ENCODE peak calls at places on chromosomes 13 and 19, in seven cellular contexts. One of them, this sample, is unnamed.
A peak's percentile ranks its signal among the peaks of the same experiment; 100 is the strongest.

GRCh38 chr19:46426035-46426505 is 2.7 kb downstream of the PNMA8C start:
- DNase-seq in psoas muscle: no peak
- DNase-seq in PC-3: no peak
- DNase-seq in substantia nigra: no peak
- DNase-seq in heart left ventricle: no peak
- DNase-seq in tibial nerve: no peak
- DNase-seq in uterus: no peak
- DNase-seq in this sample: no peak

GRCh38 chr13:108816381-108816780 is 187.0 kb downstream of the MYO16 start:
- DNase-seq in psoas muscle: no peak
- DNase-seq in PC-3: no peak
- DNase-seq in substantia nigra: no peak
- DNase-seq in heart left ventricle: no peak
- DNase-seq in tibial nerve: no peak
- DNase-seq in uterus: no peak
- DNase-seq in this sample: no peak

GRCh38 chr13:26442541-26442940 is 114.9 kb upstream of the WASF3 start:
- DNase-seq in psoas muscle: no peak
- DNase-seq in PC-3: no peak
- DNase-seq in substantia nigra: no peak
- DNase-seq in heart left ventricle: no peak
- DNase-seq in tibial nerve: no peak
- DNase-seq in uterus: no peak
- DNase-seq in this sample: no peak

GRCh38 chr19:35273686-35274259 is 5.0 kb downstream of the USF2 start:
- DNase-seq in psoas muscle: no peak
- DNase-seq in PC-3: no peak
- DNase-seq in substantia nigra: no peak
- DNase-seq in heart left ventricle: no peak
- DNase-seq in tibial nerve: no peak
- DNase-seq in uterus: no peak
- DNase-seq in this sample: no peak

GRCh38 chr13:113914333-113915011 is 50.6 kb upstream of the GAS6 start:
- DNase-seq in psoas muscle: no peak
- DNase-seq in PC-3: no peak
- DNase-seq in substantia nigra: no peak
- DNase-seq in heart left ventricle: no peak
- DNase-seq in tibial nerve: no peak
- DNase-seq in uterus: no peak
- DNase-seq in this sample: no peak

GRCh38 chr19:12930002-12930645 is 3.4 kb downstream of the FARSA start:
- DNase-seq in psoas muscle: no peak
- DNase-seq in PC-3: no peak
- DNase-seq in substantia nigra: no peak
- DNase-seq in heart left ventricle: no peak
- DNase-seq in tibial nerve: no peak
- DNase-seq in uterus: no peak
- DNase-seq in this sample: no peak

GRCh38 chr19:34241513-34242337 is 12.6 kb upstream of the GARRE1 start:
- DNase-seq in psoas muscle: peak; percentile 57
- DNase-seq in PC-3: peak; percentile 55
- DNase-seq in substantia nigra: no peak
- DNase-seq in heart left ventricle: no peak
- DNase-seq in tibial nerve: no peak
- DNase-seq in uterus: no peak
- DNase-seq in this sample: no peak

GRCh38 chr13:66364346-66364745 is 865.8 kb downstream of the PCDH9 start:
- DNase-seq in psoas muscle: no peak
- DNase-seq in PC-3: no peak
- DNase-seq in substantia nigra: no peak
- DNase-seq in heart left ventricle: no peak
- DNase-seq in tibial nerve: no peak
- DNase-seq in uterus: no peak
- DNase-seq in this sample: no peak

GRCh38 chr19:47135156-47135555 is 4.5 kb downstream of the SAE1 start:
- DNase-seq in psoas muscle: no peak
- DNase-seq in PC-3: no peak
- DNase-seq in substantia nigra: no peak
- DNase-seq in heart left ventricle: no peak
- DNase-seq in tibial nerve: no peak
- DNase-seq in uterus: no peak
- DNase-seq in this sample: no peak

GRCh38 chr13:48412100-48412556 is 785 bp downstream of the LPAR6 start:
- DNase-seq in psoas muscle: no peak
- DNase-seq in PC-3: peak; percentile 26
- DNase-seq in substantia nigra: no peak
- DNase-seq in heart left ventricle: no peak
- DNase-seq in tibial nerve: no peak
- DNase-seq in uterus: no peak
- DNase-seq in this sample: no peak

GRCh38 chr13:48414501-48414900 is 1.6 kb upstream of the LPAR6 start:
- DNase-seq in psoas muscle: no peak
- DNase-seq in PC-3: no peak
- DNase-seq in substantia nigra: no peak
- DNase-seq in heart left ventricle: no peak
- DNase-seq in tibial nerve: no peak
- DNase-seq in uterus: no peak
- DNase-seq in this sample: no peak

GRCh38 chr13:48415516-48415915 is 2.6 kb upstream of the LPAR6 start:
- DNase-seq in psoas muscle: no peak
- DNase-seq in PC-3: peak; percentile 70
- DNase-seq in substantia nigra: no peak
- DNase-seq in heart left ventricle: no peak
- DNase-seq in tibial nerve: no peak
- DNase-seq in uterus: no peak
- DNase-seq in this sample: no peak

GRCh38 chr13:48411281-48412099 is 1.4 kb downstream of the LPAR6 start:
- DNase-seq in psoas muscle: no peak
- DNase-seq in PC-3: peak; percentile 32
- DNase-seq in substantia nigra: no peak
- DNase-seq in heart left ventricle: no peak
- DNase-seq in tibial nerve: no peak
- DNase-seq in uterus: no peak
- DNase-seq in this sample: no peak

DNA sequence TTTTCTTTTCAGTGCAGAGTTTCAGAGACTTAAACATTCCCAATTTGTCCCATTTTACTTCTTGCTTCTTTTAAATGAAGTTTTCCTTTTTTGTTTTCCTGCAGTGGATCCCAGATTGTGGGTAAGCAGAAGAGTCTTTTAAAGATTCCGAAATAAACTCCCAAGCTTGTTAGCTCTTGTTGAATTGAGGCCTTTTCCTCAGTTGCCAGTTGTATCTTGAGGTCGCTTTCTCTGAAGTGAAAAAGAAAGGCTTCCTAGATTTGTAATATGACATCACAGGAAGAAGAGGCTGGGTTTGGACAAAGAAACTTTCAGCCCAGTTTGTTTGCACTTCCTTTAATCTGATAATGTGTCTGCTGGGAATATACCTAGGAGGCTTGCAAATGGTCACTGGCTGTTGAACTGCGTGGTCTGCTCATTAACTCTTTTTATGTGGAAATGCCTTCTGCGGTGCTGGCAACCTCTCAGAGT is at the start of gene LPAR6:
- DNase-seq in psoas muscle: peak; percentile 28
- DNase-seq in PC-3: peak; percentile 69
- DNase-seq in substantia nigra: no peak
- DNase-seq in heart left ventricle: no peak
- DNase-seq in tibial nerve: peak; percentile 48
- DNase-seq in uterus: peak; percentile 37
- DNase-seq in this sample: no peak
- H3K27ac ChIP-seq in psoas muscle: peak within 1 kb of the TSS; percentile 56
- H3K27ac ChIP-seq in PC-3: peak within 1 kb of the TSS; percentile 72
- H3K27ac ChIP-seq in substantia nigra: peak within 1 kb of the TSS; percentile 63
- H3K27ac ChIP-seq in heart left ventricle: peak within 1 kb of the TSS; percentile 86
- H3K27ac ChIP-seq in tibial nerve: peak within 1 kb of the TSS; percentile 50
- H3K27ac ChIP-seq in uterus: peak within 1 kb of the TSS; percentile 94
- H3K27ac ChIP-seq in this sample: peak within 1 kb of the TSS; percentile 24

GRCh38 chr19:42249769-42250168 is 5.2 kb downstream of the ERF start:
- DNase-seq in psoas muscle: no peak
- DNase-seq in PC-3: no peak
- DNase-seq in substantia nigra: no peak
- DNase-seq in heart left ventricle: no peak
- DNase-seq in tibial nerve: no peak
- DNase-seq in uterus: no peak
- DNase-seq in this sample: no peak

GRCh38 chr19:42250249-42250665 is 4.7 kb downstream of the ERF start:
- DNase-seq in psoas muscle: peak; percentile 75
- DNase-seq in PC-3: no peak
- DNase-seq in substantia nigra: no peak
- DNase-seq in heart left ventricle: no peak
- DNase-seq in tibial nerve: no peak
- DNase-seq in uterus: peak; percentile 24
- DNase-seq in this sample: no peak

GRCh38 chr19:42251572-42251990 is 3.3 kb downstream of the ERF start:
- DNase-seq in psoas muscle: no peak
- DNase-seq in PC-3: no peak
- DNase-seq in substantia nigra: no peak
- DNase-seq in heart left ventricle: no peak
- DNase-seq in tibial nerve: no peak
- DNase-seq in uterus: peak; percentile 34
- DNase-seq in this sample: no peak

GRCh38 chr19:42249149-42249750 is 5.7 kb downstream of the ERF start:
- DNase-seq in psoas muscle: no peak
- DNase-seq in PC-3: no peak
- DNase-seq in substantia nigra: no peak
- DNase-seq in heart left ventricle: no peak
- DNase-seq in tibial nerve: no peak
- DNase-seq in uterus: peak; percentile 22
- DNase-seq in this sample: no peak

DNA sequence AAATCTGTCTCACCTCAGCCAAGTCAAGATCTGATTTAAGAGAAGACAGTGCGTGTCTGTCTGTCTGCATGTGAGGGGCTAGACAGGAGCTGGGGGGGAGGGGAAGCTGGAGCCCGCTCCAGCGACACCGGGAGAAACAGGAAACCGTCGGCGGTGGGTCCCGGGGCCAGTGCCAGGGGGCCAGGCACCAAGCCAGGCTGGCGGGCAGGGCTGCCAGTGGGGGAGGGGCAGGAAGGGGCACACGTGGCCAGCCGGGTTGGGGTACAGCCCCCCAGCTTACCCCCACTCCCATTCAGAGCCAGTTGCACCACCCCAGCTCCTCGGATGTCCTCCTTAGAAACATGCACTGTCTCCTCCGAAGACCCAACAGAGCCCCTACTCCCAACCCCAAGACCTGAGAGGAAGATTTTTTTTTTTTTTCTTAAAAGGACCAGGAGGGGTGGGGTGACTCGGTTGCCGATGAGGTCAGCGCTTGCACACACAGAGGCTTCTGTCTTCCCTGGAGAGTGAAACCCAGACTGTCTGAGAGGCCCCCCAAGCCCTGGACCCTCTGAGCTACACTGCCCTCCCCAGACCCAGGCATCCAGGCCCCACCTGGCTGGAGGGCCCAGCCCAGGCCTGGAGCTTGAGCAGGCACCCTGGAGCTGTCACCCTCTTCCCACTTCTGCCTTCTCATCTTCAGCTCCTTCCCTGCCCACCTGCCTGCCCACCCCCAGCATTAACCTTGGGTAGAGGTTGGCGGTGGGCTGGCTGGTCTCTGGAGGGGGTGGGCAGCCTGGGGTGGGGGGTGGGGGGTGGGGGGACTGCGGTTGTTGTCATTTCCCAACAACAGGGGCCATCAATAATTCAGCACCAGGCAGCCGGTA is 4.0 kb downstream of the ERF start:
- DNase-seq in psoas muscle: no peak
- DNase-seq in PC-3: no peak
- DNase-seq in substantia nigra: no peak
- DNase-seq in heart left ventricle: no peak
- DNase-seq in tibial nerve: no peak
- DNase-seq in uterus: peak; percentile 47
- DNase-seq in this sample: peak; percentile 19
- H3K27ac ChIP-seq in psoas muscle: peak overlapping the region; percentile 58
- H3K27ac ChIP-seq in PC-3: no peak overlapping the region
- H3K27ac ChIP-seq in substantia nigra: peak overlapping the region; percentile 99
- H3K27ac ChIP-seq in heart left ventricle: peak overlapping the region; percentile 99
- H3K27ac ChIP-seq in tibial nerve: peak overlapping the region; percentile 98
- H3K27ac ChIP-seq in uterus: peak overlapping the region; percentile 100
- H3K27ac ChIP-seq in this sample: peak overlapping the region; percentile 97

DNA sequence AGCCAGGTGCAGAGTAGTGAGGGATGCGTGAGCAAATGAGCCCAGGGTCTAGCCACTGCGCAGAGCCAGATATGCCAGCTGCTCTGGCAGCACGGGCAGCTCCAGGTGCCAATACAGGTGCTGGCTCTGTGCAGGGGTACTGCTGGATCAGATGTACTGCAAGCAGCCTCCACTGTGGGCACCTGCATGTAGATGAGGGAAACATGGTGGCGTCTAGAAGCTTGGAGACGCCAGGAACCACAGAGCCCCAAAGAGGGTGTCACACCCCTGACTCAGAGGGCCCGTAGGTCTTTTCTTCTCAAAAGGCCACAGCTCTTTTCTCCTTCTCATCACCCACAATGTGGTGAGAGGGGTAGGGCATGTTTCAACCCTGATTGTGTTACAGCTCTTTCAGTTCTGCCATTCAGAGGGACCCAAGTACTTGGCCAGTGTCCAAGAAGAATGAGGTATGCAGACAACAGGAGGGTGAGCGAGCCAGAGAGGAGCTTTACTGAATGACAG is 244.4 kb upstream of the SLITRK1 start:
- DNase-seq in psoas muscle: no peak
- DNase-seq in PC-3: no peak
- DNase-seq in substantia nigra: no peak
- DNase-seq in heart left ventricle: no peak
- DNase-seq in tibial nerve: no peak
- DNase-seq in uterus: no peak
- DNase-seq in this sample: no peak
- H3K27ac ChIP-seq in psoas muscle: no peak overlapping the region
- H3K27ac ChIP-seq in PC-3: no peak overlapping the region
- H3K27ac ChIP-seq in substantia nigra: no peak overlapping the region
- H3K27ac ChIP-seq in heart left ventricle: no peak overlapping the region
- H3K27ac ChIP-seq in tibial nerve: no peak overlapping the region
- H3K27ac ChIP-seq in uterus: no peak overlapping the region
- H3K27ac ChIP-seq in this sample: no peak overlapping the region

DNA sequence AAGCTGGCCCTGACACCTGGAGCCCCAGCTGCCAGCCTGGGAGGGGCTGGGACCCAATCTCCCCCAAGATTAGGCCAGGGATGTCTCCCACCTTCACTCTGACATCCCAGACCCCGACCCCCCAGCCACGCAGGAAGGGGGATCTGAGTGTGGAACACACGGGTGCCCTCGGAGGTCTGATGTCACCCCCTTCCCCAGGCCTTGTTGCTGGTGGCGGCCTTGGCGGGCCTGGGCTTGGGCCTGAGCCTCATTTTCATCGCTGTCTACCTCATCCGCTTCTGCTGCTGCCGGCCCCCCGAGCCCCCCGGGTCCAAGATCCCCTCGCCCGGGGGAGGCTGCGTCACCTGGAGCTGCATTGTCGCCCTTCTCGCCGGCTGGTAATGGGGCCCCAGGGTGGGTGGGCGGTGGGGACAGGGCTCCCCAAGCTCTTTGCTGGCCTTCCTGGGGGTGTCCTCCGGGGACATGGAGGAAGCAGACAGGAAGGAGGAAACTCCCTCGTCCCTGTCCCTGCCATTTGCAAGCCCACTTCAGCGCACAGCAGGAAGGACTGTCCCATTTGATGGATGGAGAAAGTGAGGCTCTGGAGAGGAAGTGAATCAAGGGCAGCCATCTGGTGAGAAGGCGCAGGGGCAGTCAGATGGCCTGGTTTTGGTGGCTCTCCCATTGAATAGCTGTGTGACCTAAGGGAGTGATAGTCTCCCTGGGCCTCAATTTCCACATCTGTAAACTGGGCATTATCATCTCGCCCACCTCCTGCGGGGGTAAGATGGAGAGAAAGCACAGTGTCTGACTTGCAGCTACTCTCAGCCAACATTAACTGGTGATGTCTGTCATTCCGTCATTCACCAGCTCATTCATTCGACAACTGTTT is 3.9 kb downstream of the TTYH1 start:
- DNase-seq in psoas muscle: no peak
- DNase-seq in PC-3: no peak
- DNase-seq in substantia nigra: no peak
- DNase-seq in heart left ventricle: no peak
- DNase-seq in tibial nerve: no peak
- DNase-seq in uterus: no peak
- DNase-seq in this sample: no peak
- H3K27ac ChIP-seq in psoas muscle: peak overlapping the region; percentile 9
- H3K27ac ChIP-seq in PC-3: no peak overlapping the region
- H3K27ac ChIP-seq in substantia nigra: peak overlapping the region; percentile 100
- H3K27ac ChIP-seq in heart left ventricle: peak overlapping the region; percentile 84
- H3K27ac ChIP-seq in tibial nerve: peak overlapping the region; percentile 73
- H3K27ac ChIP-seq in uterus: peak overlapping the region; percentile 60
- H3K27ac ChIP-seq in this sample: peak overlapping the region; percentile 99